ENCODE peak calls at places on chromosomes 1 and 21, in five cellular contexts. A, Q, G, S and Z are unnamed samples.

GRCh38 chr1:30704765-30705509 is 18.4 kb downstream of the MATN1 start:
- DNase-seq in A (no peak), Q (no peak), G (no peak), S (no peak), Z (no peak)

GRCh38 chr1:115184951-115185331 is 95.6 kb upstream of the TSPAN2 start:
- DNase-seq in A (no peak), Q (no peak), G (no peak), S (no peak), Z (no peak)

GRCh38 chr1:204151562-204152309 is at the start of gene ETNK2:
- DNase-seq in A (peak), Q (peak), G (peak), S (no peak), Z (no peak)

GRCh38 chr21:34886554-34887385 is 162.3 kb downstream of the RUNX1 start:
- DNase-seq in A (peak), Q (peak), G (no peak), S (no peak), Z (no peak)

GRCh38 chr1:1321477-1321876 is 3.0 kb downstream of the INTS11 start:
- DNase-seq in A (no peak), Q (no peak), G (no peak), S (no peak), Z (no peak)

GRCh38 chr1:43552813-43553212 is 22.1 kb downstream of the PTPRF start:
- DNase-seq in A (no peak), Q (no peak), G (no peak), S (no peak), Z (no peak)

GRCh38 chr1:9115656-9116205 is 13.2 kb downstream of the GPR157 start:
- DNase-seq in A (peak), Q (no peak), G (no peak), S (no peak), Z (no peak)

GRCh38 chr1:83548311-83548710 is 450.6 kb downstream of the TTLL7 start:
- DNase-seq in A (no peak), Q (no peak), G (no peak), S (no peak), Z (no peak)

GRCh38 chr1:93995837-93996526 is 86.8 kb upstream of the GCLM start:
- DNase-seq in A (no peak), Q (no peak), G (no peak), S (no peak), Z (no peak)

GRCh38 chr1:107162745-107163144 is 21.9 kb downstream of the NTNG1 start:
- DNase-seq in A (no peak), Q (no peak), G (no peak), S (no peak), Z (no peak)

GRCh38 chr1:45685308-45686080 is 839 bp downstream of the GPBP1L1 start:
- DNase-seq in A (peak), Q (no peak), G (no peak), S (no peak), Z (no peak)

GRCh38 chr1:45913183-45913924 is 109.9 kb downstream of the MAST2 start:
- DNase-seq in A (no peak), Q (no peak), G (no peak), S (no peak), Z (no peak)

GRCh38 chr1:223712856-223713494 is 636 bp downstream of the CAPN2 start:
- DNase-seq in A (no peak), Q (peak), G (peak), S (no peak), Z (no peak)

GRCh38 chr1:56508523-56508983 is 70.8 kb downstream of the PLPP3 start:
- DNase-seq in A (no peak), Q (no peak), G (no peak), S (no peak), Z (no peak)

GRCh38 chr21:43196789-43197188 is 28.0 kb downstream of the CRYAA start:
- DNase-seq in A (peak), Q (no peak), G (no peak), S (no peak), Z (no peak)

GRCh38 chr1:29642519-29642918 is 406.2 kb downstream of the PTPRU start:
- DNase-seq in A (no peak), Q (no peak), G (no peak), S (no peak), Z (no peak)

GRCh38 chr1:10753279-10753678 is 43.2 kb downstream of the CASZ1 start:
- DNase-seq in A (peak), Q (no peak), G (no peak), S (no peak), Z (no peak)

GRCh38 chr1:156599811-156600210 is 1.5 kb downstream of the GPATCH4 start:
- DNase-seq in A (peak), Q (no peak), G (no peak), S (peak), Z (no peak)

GRCh38 chr1:170414989-170415733 is 116.8 kb upstream of the GORAB start:
- DNase-seq in A (no peak), Q (no peak), G (no peak), S (no peak), Z (no peak)

GRCh38 chr21:45293214-45293725 is 5.6 kb upstream of the POFUT2 start:
- DNase-seq in A (no peak), Q (no peak), G (no peak), S (no peak), Z (no peak)

GRCh38 chr1:30384286-30385245 is 338.8 kb downstream of the MATN1 start:
- DNase-seq in A (peak), Q (no peak), G (no peak), S (no peak), Z (no peak)

GRCh38 chr1:24981632-24982007 is 51.5 kb upstream of the RUNX3 start:
- DNase-seq in A (no peak), Q (no peak), G (no peak), S (no peak), Z (no peak)

GRCh38 chr1:232669981-232670763 is 40.2 kb upstream of the SIPA1L2 start:
- DNase-seq in A (no peak), Q (no peak), G (no peak), S (no peak), Z (no peak)

GRCh38 chr1:165826565-165826964 is 849 bp upstream of the UCK2 start:
- DNase-seq in A (no peak), Q (no peak), G (no peak), S (no peak), Z (no peak)

GRCh38 chr1:64744492-64745180 is at the start of gene RAVER2:
- DNase-seq in A (peak), Q (peak), G (peak), S (peak), Z (peak)

GRCh38 chr1:101605878-101606277 is 369.1 kb downstream of the S1PR1 start:
- DNase-seq in A (no peak), Q (no peak), G (no peak), S (no peak), Z (no peak)

GRCh38 chr1:156213644-156213966 is 798 bp downstream of the PMF1 start:
- DNase-seq in A (no peak), Q (no peak), G (no peak), S (no peak), Z (no peak)

GRCh38 chr1:67978988-67979516 is 71.4 kb downstream of the DIRAS3 start:
- DNase-seq in A (no peak), Q (no peak), G (no peak), S (no peak), Z (no peak)